ENCODE peak calls at places on chromosome 1, in four cellular contexts. O is adrenal gland, E is heart left ventricle, A is A549. R is an unnamed sample.

GRCh38 chr1:79716481-79716880 is 710.0 kb upstream of the ADGRL4 start:
- DNase-seq in E (no peak), O (no peak), A (no peak), R (no peak)

GRCh38 chr1:168260393-168260792 is 20.3 kb upstream of the TBX19 start:
- DNase-seq in A (no peak), E (no peak), O (no peak), R (no peak)

GRCh38 chr1:33140153-33141149 is 41.4 kb downstream of the TRIM62 start:
- DNase-seq in O (peak), A (no peak), E (no peak), R (no peak)

GRCh38 chr1:8873506-8874229 is 4.8 kb downstream of the ENO1 start:
- DNase-seq in E (peak), O (peak), A (peak), R (peak)

GRCh38 chr1:150362721-150363425 is 1.1 kb upstream of the RPRD2 start:
- DNase-seq in O (no peak), A (no peak), E (no peak), R (no peak)

GRCh38 chr1:69504730-69505252 is 62.9 kb upstream of the LRRC7 start:
- DNase-seq in E (no peak), A (no peak), O (no peak), R (no peak)

GRCh38 chr1:205301220-205301821 is 20.2 kb downstream of the NUAK2 start:
- DNase-seq in E (no peak), A (no peak), O (peak), R (no peak)

GRCh38 chr1:21530368-21531016 is 21.3 kb downstream of the ALPL start:
- DNase-seq in E (no peak), O (no peak), A (no peak), R (no peak)

GRCh38 chr1:34165422-34165921 is 442 bp upstream of the CSMD2 start:
- DNase-seq in A (no peak), E (no peak), O (no peak), R (no peak)

GRCh38 chr1:155979525-155980343 is 1.4 kb upstream of the ARHGEF2 start:
- DNase-seq in A (no peak), O (no peak), E (no peak), R (peak)

GRCh38 chr1:217274927-217275616 is 355.8 kb downstream of the GPATCH2 start:
- DNase-seq in O (no peak), E (no peak), A (no peak), R (no peak)

GRCh38 chr1:111990878-111991760 is 1.7 kb upstream of the KCND3 start:
- DNase-seq in O (peak), A (peak), E (peak), R (no peak)

GRCh38 chr1:70038025-70038424 is 167.4 kb downstream of the LRRC40 start:
- DNase-seq in E (no peak), A (no peak), O (no peak), R (no peak)

GRCh38 chr1:112673589-112674439 is 645 bp upstream of the MOV10 start:
- DNase-seq in E (no peak), O (peak), A (peak), R (peak)

GRCh38 chr1:223622132-223622842 is 43.2 kb downstream of the CAPN8 start:
- DNase-seq in A (no peak), O (no peak), E (no peak), R (no peak)

GRCh38 chr1:55876276-55877060 is 661.3 kb upstream of the USP24 start:
- DNase-seq in E (no peak), O (no peak), A (no peak), R (no peak)

GRCh38 chr1:208997726-208998312 is 585.7 kb upstream of the CAMK1G start:
- DNase-seq in A (peak), E (no peak), O (no peak), R (no peak)

GRCh38 chr1:107870691-107871090 is 94.3 kb downstream of the VAV3 start:
- DNase-seq in O (no peak), A (no peak), E (no peak), R (no peak)

GRCh38 chr1:21337931-21338567 is 47.8 kb upstream of the ECE1 start:
- DNase-seq in E (peak), O (peak), A (no peak), R (peak)

GRCh38 chr1:201565024-201565730 is 26.2 kb downstream of the NAV1 start:
- DNase-seq in A (no peak), O (no peak), E (no peak), R (no peak)

GRCh38 chr1:94247146-94248094 is 10.0 kb upstream of the ARHGAP29 start:
- DNase-seq in O (peak), E (peak), A (peak), R (peak)

GRCh38 chr1:90357980-90358379 is 359.1 kb downstream of the BARHL2 start:
- DNase-seq in A (no peak), O (no peak), E (no peak), R (no peak)

GRCh38 chr1:40808909-40809308 is 25.3 kb downstream of the KCNQ4 start:
- DNase-seq in O (no peak), E (no peak), A (no peak), R (peak)

GRCh38 chr1:35573776-35574654 is 901 bp downstream of the TFAP2E start:
- DNase-seq in A (no peak), O (no peak), E (no peak), R (no peak)

GRCh38 chr1:109402025-109402424 is 4.3 kb upstream of the SORT1 start:
- DNase-seq in O (no peak), A (no peak), E (no peak), R (no peak)

GRCh38 chr1:157418659-157419058 is 133.7 kb downstream of the FCRL5 start:
- DNase-seq in A (no peak), E (no peak), O (no peak), R (no peak)

GRCh38 chr1:21511579-21512522 is 2.6 kb downstream of the ALPL start:
- DNase-seq in O (peak), A (no peak), E (no peak), R (no peak)

GRCh38 chr1:111204923-111205723 is 4.7 kb upstream of the DENND2D start:
- DNase-seq in O (no peak), E (no peak), A (no peak), R (no peak)

GRCh38 chr1:110119843-110120242 is 7.6 kb downstream of the UBL4B start:
- DNase-seq in A (no peak), O (no peak), E (peak), R (no peak)

GRCh38 chr1:228861830-228862176 is 126.5 kb downstream of the RHOU start:
- DNase-seq in E (no peak), O (no peak), A (no peak), R (no peak)

GRCh38 chr1:78755986-78756385 is 106.4 kb downstream of the IFI44 start:
- DNase-seq in E (no peak), A (no peak), O (no peak), R (no peak)

GRCh38 chr1:97212671-97213070 is 491.1 kb downstream of the PTBP2 start:
- DNase-seq in O (no peak), A (no peak), E (no peak), R (no peak)

GRCh38 chr1:63322944-63323865 is 838 bp downstream of the FOXD3 start:
- DNase-seq in O (no peak), A (peak), E (no peak), R (peak)

GRCh38 chr1:67713071-67713806 is 28.2 kb downstream of the GADD45A start:
- DNase-seq in A (peak), E (no peak), O (peak), R (peak)

GRCh38 chr1:159012495-159012894 is 2.8 kb downstream of the IFI16 start:
- DNase-seq in E (no peak), O (no peak), A (no peak), R (no peak)

GRCh38 chr1:162069334-162070093 is at the start of gene NOS1AP:
- DNase-seq in E (peak), O (peak), A (peak), R (peak)
- TF ChIP-seq POLR2A in E (no peak), O (peak), A (no peak), R (no peak)

DNA sequence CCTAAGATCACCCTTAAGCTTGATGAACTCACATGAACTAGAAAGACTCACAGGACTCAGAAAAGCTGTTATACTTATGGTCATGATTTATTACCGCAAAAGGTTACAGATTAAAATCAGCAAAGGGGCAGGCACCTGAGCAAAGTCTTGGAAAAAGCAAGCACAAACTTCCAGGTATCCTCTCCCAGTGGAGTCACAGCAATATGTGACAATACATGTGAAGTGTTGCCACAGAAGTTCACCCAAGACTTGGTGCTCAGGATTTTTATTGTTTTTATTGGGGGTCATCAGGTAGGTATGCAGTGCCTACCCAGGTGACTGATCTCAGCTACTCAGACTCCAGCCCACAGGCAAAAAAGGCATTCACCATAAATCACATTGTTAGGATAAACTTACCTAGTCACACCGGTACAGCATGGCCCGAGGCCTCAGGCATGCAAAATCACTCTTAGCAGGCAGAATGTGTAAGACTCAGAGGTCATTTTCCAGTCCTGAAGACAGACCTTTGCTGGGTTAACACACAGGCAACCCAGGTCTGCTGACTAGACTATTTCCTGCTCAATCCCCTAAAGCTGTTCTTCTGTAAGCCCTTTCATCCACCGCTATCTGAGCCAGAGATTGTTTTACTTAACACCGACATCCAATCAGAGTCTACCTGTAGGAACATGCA is 55.6 kb downstream of the SSX2IP start:
- DNase-seq in A (no peak), E (no peak), O (no peak), R (no peak)
- TF ChIP-seq POLR2A in A (no peak), E (no peak), O (no peak), R (no peak)

DNA sequence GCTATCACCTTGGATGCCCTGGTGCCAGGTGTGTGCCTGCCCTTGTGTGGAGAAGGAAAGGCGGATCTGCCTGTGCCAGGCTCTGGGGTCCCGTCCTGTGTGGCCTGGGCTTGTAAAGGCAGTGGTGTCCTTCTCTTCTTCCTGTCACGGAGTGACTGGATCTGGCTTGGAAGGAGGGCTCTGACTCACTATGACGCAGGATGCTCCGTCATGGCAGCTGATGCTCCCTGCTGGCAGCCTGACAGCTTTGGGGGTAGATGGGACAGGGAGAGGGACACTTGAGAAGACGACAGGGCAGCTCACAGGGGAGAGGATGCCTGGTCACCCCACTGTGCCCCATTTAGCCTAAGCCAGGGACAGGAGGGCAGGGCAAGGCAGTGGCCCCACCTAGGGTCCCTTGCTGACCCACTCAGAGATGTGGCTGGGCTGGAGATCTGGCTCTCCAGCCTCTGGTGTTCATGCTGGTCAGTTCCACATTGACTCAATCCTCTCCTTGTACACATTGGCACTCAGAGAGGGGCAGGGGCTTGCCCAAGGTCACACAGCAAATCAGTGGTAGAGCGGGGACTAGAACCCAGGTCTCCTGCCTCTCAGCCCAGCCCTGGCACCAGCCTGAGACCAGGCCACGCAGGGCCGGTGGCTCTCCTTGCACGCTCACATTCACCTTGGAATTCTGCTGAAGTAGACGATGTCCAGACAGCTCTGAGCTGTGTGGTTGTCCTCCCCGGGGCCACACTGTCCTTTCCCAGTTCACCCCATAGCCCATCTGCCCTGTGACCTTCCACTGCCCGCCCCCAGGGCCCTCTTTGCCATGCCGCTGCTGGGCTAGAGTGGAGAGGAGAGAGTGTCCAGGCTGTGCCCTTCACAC is 2.8 kb upstream of the FAM131C start:
- DNase-seq in E (no peak), O (peak), A (peak), R (peak)
- TF ChIP-seq POLR2A in E (no peak), O (peak), A (no peak), R (no peak)

DNA sequence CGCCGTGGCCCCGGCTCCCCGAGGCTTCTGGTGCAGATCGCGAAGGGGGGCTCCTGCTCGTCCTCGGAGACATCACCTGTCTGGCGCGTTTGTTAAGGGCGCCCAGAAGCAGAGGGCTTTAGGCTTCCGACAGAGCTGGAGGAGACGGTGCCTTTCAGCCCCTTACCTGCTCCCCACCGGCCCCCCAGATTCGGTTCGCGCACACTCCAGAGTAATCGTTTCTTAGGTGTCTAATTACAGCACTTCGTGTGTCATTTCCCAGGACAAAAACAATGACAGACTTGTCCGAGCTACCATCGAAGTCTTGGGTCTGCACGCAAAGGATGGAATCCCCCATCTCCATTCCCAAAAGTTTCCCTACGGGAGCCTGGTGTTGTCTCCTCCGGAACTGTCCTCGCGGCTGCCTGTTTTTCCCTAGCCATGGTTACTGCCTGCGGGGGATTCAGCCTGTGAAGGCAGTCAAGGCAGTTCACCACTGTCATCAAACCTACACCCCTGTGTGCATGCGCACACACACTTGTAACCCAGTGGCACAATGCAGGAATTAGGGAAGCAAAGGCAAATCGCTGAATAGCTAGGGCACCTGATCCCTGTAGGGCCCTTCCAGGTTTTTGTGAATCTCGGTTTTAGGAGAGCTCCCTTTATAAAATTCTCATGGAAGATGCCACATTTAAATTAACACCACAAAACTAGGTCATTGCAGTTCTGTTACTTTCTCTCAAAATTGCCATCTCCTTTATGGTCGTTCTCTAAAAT is 738 bp upstream of the CDC42BPA start:
- DNase-seq in A (peak), O (peak), E (no peak), R (peak)
- TF ChIP-seq POLR2A in A (no peak), O (no peak), E (no peak), R (peak)

R was measured in erythroblast.